ENCODE peak calls at places on chromosomes 1 and 21, in six cellular contexts. Z is K562, C is GM12878, G is HepG2, K is SK-N-SH, M is H1. I is an unnamed sample.

GRCh38 chr21:45781741-45782140 is 138.2 kb downstream of the PCBP3 start:
- DNase-seq in C (no peak), G (no peak), K (no peak), Z (no peak), M (no peak), I (no peak)

GRCh38 chr1:68198752-68199151 is 33.6 kb downstream of the WLS start:
- DNase-seq in M (no peak), K (no peak), C (no peak), G (no peak), Z (no peak), I (no peak)

GRCh38 chr21:34859976-34860653 is 189.0 kb downstream of the RUNX1 start:
- DNase-seq in Z (no peak), M (no peak), G (no peak), K (no peak), C (no peak), I (no peak)

GRCh38 chr1:240232548-240232947 is 140.9 kb downstream of the FMN2 start:
- DNase-seq in G (no peak), C (no peak), M (no peak), K (no peak), Z (no peak), I (no peak)

GRCh38 chr1:35637401-35637809 is 3.9 kb downstream of the PSMB2 start:
- DNase-seq in Z (peak; percentile 56), K (no peak), G (peak; percentile 28), M (no peak), C (peak; percentile 25), I (peak; percentile 7)

GRCh38 chr1:53585116-53585515 is 125.9 kb downstream of the DMRTB1 start:
- DNase-seq in M (no peak), K (no peak), C (peak; percentile 3), Z (no peak), G (no peak), I (no peak)

GRCh38 chr1:23381233-23381885 is 11.7 kb upstream of the ZNF436 start:
- DNase-seq in Z (no peak), M (no peak), K (no peak), G (no peak), C (no peak), I (no peak)

GRCh38 chr1:53362270-53362669 is 34.4 kb upstream of the LRP8 start:
- DNase-seq in M (peak; percentile 38), C (no peak), K (no peak), Z (no peak), G (no peak), I (no peak)

DNA sequence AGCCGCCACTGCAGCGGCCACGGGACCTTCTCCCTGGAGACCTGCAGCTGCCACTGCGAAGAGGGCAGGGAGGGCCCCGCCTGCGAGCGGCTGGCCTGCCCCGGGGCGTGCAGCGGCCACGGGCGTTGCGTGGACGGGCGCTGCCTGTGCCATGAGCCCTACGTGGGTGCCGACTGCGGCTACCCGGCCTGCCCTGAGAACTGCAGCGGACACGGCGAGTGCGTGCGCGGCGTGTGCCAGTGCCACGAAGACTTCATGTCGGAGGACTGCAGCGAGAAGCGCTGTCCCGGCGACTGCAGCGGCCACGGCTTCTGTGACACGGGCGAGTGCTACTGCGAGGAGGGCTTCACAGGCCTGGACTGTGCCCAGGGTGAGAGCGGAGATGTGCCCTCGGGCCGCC is 11.7 kb downstream of the TNN start:
- DNase-seq in M (no peak), C (no peak), K (no peak), G (no peak), Z (no peak), I (no peak)
- TF ChIP-seq GABPA in M (no peak), C (no peak), K (no peak), G (no peak), Z (no peak), I (no peak)

DNA sequence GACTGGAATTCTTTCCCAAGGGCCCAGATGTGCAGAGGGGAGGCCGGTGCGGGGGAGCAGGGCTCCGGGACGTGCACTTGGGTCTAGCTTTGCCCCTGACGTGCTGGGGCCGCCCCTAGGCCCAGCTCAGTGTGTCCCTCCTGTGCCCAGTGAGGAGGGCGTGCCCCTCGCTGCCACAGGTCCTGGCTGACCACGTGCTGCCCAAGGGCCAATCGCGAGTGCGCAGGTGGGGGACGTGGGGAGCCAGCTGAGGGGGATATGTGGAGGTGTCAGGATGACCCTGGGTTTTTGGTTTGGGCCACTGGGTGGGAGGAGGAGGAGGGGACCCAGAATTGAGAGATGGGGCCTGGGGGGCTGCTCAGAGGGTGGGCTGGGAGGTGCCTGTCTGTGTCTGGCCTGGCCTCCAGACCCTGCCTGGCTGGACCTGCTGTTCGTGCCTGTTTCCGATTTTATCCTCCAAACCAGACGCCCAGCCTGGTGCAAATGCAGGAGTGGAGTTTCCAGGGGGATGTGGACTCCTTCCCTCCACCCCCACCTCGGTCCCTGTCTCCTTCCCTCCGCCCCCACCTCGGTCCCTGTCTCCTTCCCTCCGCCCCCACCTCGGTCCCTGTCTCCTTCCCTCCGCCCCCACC is 6.1 kb upstream of the RNF223 start:
- DNase-seq in Z (peak; percentile 86), K (peak; percentile 94), G (peak; percentile 45), C (no peak), M (peak; percentile 90), I (no peak)
- H3K4me3 ChIP-seq in Z (peak overlapping the region; percentile 21), K (no peak overlapping the region), G (peak overlapping the region; percentile 37), C (no peak overlapping the region), M (peak overlapping the region; percentile 32), I (no peak overlapping the region)

DNA sequence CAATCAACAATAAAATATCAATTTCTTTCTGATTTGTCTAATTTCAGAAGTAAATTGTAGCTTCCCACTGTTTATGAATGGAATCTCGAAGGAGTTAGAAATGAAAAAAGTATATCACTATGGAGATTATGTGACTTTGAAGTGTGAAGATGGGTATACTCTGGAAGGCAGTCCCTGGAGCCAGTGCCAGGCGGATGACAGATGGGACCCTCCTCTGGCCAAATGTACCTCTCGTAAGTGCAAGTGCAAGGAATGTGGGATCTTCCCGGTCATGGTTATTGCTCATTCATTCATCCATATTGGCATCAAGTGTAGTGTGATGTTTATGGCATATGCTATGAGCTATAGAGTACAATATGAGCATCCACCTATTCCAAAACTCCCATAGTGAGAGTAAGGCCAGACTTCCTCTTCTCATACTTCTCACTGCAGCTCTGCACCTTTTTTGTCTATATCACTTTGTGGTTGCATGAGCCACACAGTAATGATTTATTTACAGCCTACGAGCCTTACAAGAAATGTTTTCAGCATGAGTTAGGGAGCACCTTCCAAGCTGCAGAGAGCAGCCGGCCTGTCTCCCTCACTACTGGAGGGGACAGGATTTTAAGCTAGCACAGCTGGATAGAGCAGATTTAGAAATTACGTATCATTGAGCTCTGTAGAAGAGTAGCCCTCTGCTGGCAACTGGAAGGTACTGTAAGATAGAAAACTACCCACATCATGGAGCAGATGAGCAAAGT is 24.9 kb upstream of the CR1L start:
- DNase-seq in K (peak; percentile 45), G (peak; percentile 35), C (no peak), Z (peak; percentile 59), M (no peak), I (peak; percentile 38)
- TF ChIP-seq GABPA in K (no peak), G (no peak), C (no peak), Z (no peak), M (no peak), I (no peak)

GRCh38 chr1:101314244-101314643 is 77.4 kb downstream of the S1PR1 start:
- DNase-seq in C (no peak), K (no peak), G (no peak), Z (no peak), M (no peak), I (no peak)
- H3K4me3 ChIP-seq in C (no peak overlapping the region), K (no peak overlapping the region), G (no peak overlapping the region), Z (no peak overlapping the region), M (no peak overlapping the region), I (no peak overlapping the region)

GRCh38 chr1:207867136-207868081 is 43.5 kb downstream of the CD34 start:
- DNase-seq in G (no peak), M (no peak), K (peak; percentile 22), Z (no peak), C (no peak), I (no peak)
- TF ChIP-seq GABPA in G (no peak), M (no peak), K (no peak), Z (no peak), C (no peak), I (no peak)

GRCh38 chr1:182335771-182336170 is 55.8 kb downstream of the GLUL start:
- DNase-seq in C (no peak), K (no peak), G (no peak), M (no peak), Z (no peak), I (no peak)

GRCh38 chr1:182329471-182329870 is 62.1 kb downstream of the GLUL start:
- DNase-seq in Z (peak; percentile 28), K (no peak), M (no peak), G (no peak), C (no peak), I (no peak)

GRCh38 chr1:182331412-182331811 is 60.2 kb downstream of the GLUL start:
- DNase-seq in M (no peak), G (no peak), C (no peak), K (no peak), Z (no peak), I (no peak)

GRCh38 chr1:182330303-182330702 is 61.3 kb downstream of the GLUL start:
- DNase-seq in G (no peak), M (no peak), C (no peak), K (no peak), Z (peak; percentile 49), I (no peak)

GRCh38 chr1:182332256-182332655 is 59.3 kb downstream of the GLUL start:
- DNase-seq in G (no peak), Z (peak; percentile 52), K (no peak), M (no peak), C (no peak), I (no peak)
- H3K4me3 ChIP-seq in G (no peak overlapping the region), Z (no peak overlapping the region), K (no peak overlapping the region), M (no peak overlapping the region), C (no peak overlapping the region), I (no peak overlapping the region)

DNA sequence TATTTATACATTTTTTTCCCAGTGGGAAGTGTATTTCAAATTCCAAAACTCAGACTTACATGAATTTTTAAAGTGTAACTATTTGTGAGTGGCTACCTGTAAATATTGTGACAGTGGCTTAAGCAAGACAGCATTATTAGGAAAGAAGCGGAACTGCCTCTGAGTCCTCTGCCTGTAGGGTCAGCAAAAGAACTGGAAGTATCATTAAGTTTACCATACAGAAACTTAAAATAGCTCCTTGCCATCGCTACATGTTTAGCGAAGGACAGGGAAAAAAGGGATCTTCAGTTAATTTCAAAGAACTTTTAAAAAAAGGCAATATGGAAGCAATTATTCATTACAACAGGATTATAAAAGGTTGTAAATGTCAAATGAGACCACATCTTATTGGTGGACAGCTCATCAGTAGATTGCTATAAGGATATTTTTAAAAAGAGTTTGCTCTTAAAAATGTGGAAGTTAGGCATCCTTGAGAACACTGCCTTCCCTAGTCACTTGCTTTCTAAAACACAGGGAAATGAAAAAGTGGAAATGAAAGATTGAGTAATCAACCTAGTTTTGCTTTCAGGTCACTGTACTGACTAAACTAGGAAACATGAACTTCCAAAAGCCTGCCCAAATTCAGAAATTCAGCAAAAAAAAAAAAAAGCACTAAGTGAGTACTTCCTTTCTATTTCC is 39.2 kb downstream of the NSL1 start:
- DNase-seq in Z (no peak), K (no peak), C (peak; percentile 30), G (no peak), M (no peak), I (peak; percentile 21)
- TF ChIP-seq GABPA in Z (no peak), K (no peak), C (no peak), G (no peak), M (no peak), I (no peak)